ENCODE peak calls at places on chromosomes 2 and 18, in four cellular contexts. J is OCI-LY7, I is HCT116, U is PC-9. P is an unnamed sample. For H3K9me2, the result is how much of the 10 kb centered on the place peaks cover.

GRCh38 chr2:224252601-224253000 is 149.3 kb downstream of the FAM124B start:
- DNase-seq in U (no peak), I (no peak), J (no peak), P (no peak)

GRCh38 chr18:75811156-75811555 is 383.7 kb upstream of the SMIM21 start:
- DNase-seq in U (no peak), I (no peak), J (no peak), P (no peak)

GRCh38 chr2:227035678-227036077 is 128.3 kb downstream of the COL4A4 start:
- DNase-seq in U (no peak), I (no peak), J (no peak), P (no peak)

GRCh38 chr2:112541315-112542122 is 746 bp upstream of the POLR1B start:
- DNase-seq in I (no peak), U (no peak), J (peak), P (peak)

GRCh38 chr2:166792808-166793207 is 95.5 kb upstream of the XIRP2 start:
- DNase-seq in I (no peak), U (no peak), J (no peak), P (no peak)

GRCh38 chr18:45670281-45670962 is 53.6 kb upstream of the SLC14A1 start:
- DNase-seq in U (no peak), J (no peak), I (no peak), P (no peak)

GRCh38 chr2:33210626-33211025 is 263.9 kb downstream of the LTBP1 start:
- DNase-seq in U (no peak), I (no peak), J (no peak), P (peak)

GRCh38 chr2:177758591-177759371 is 313.8 kb downstream of the PDE11A start:
- DNase-seq in I (peak), U (no peak), J (no peak), P (peak)

GRCh38 chr2:195503208-195503607 is 153.8 kb upstream of the SLC39A10 start:
- DNase-seq in U (no peak), I (no peak), J (no peak), P (no peak)

GRCh38 chr2:222813177-222813843 is 47.5 kb upstream of the ACSL3 start:
- DNase-seq in J (no peak), U (peak), I (no peak), P (no peak)

GRCh38 chr2:23791030-23791429 is 135.9 kb downstream of the ATAD2B start:
- DNase-seq in I (no peak), J (no peak), U (no peak), P (no peak)

GRCh38 chr18:63979409-63979908 is 9.6 kb downstream of the SERPINB8 start:
- DNase-seq in I (peak), J (peak), U (peak), P (peak)

GRCh38 chr2:15811367-15811766 is 129.0 kb upstream of the MYCN start:
- DNase-seq in U (no peak), I (no peak), J (no peak), P (peak)

GRCh38 chr2:142174176-142174575 is 43.4 kb upstream of the LRP1B start:
- DNase-seq in U (no peak), J (no peak), I (no peak), P (no peak)

GRCh38 chr18:44411277-44411900 is 269.3 kb upstream of the SETBP1 start:
- DNase-seq in J (no peak), I (no peak), U (no peak), P (no peak)
- H3K27ac ChIP-seq in J (no peak), I (no peak), U (no peak), P (no peak)

GRCh38 chr18:13145636-13146190 is 72.8 kb upstream of the LDLRAD4 start:
- DNase-seq in U (no peak), J (no peak), I (no peak), P (no peak)
- H3K9me2 ChIP-seq in U (under half), J (under half), I (under half), P (under half)

GRCh38 chr2:86806059-86806857 is 15.5 kb upstream of the CD8A start:
- DNase-seq in I (no peak), U (no peak), J (no peak), P (no peak)

GRCh38 chr2:86807462-86808275 is 17.0 kb upstream of the CD8A start:
- DNase-seq in J (no peak), I (peak), U (peak), P (peak)

GRCh38 chr2:86808315-86809161 is 17.8 kb upstream of the CD8A start:
- DNase-seq in U (peak), J (peak), I (peak), P (peak)

GRCh38 chr2:86809481-86810121 is 18.9 kb upstream of the CD8A start:
- DNase-seq in J (no peak), U (no peak), I (no peak), P (peak)

DNA sequence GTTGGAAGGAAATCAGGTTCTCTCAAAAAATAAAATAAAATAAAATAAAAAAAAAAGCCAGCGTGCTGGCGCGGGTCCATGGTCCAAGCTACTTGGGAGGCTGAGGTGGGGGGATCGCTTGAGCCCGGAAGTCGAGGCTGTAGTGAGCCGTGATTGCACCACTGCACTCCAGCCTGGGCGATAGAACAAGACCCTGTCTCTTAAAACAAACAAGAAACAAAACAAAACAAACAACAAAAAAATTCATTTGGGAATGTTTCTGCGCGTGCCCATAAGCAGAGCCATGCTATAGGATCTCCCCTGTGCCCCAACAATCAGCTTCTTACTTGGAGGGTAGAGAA is 16.4 kb upstream of the CD8A start:
- DNase-seq in J (no peak), U (no peak), I (no peak), P (no peak)
- H3K4me3 ChIP-seq in J (no peak), U (peak), I (peak), P (peak)

GRCh38 chr2:115305712-115306111 is 863.3 kb downstream of the DPP10 start:
- DNase-seq in J (no peak), I (no peak), U (no peak), P (no peak)
- H3K27ac ChIP-seq in J (no peak), I (no peak), U (no peak), P (no peak)

GRCh38 chr2:198928026-198928425 is 529.7 kb downstream of the SATB2 start:
- DNase-seq in I (no peak), J (no peak), U (no peak), P (no peak)

GRCh38 chr2:198930170-198930569 is 527.6 kb downstream of the SATB2 start:
- DNase-seq in I (no peak), U (no peak), J (peak), P (peak)
- H3K9me2 ChIP-seq in I (under half), U (under half), J (under half), P (under half)

P was measured in GM23338.